ENCODE peak calls at places on chromosomes 2 and 18, in six cellular contexts. X is nucleus accumbens, S is Kasumi-1, I is HAP-1, O is head of caudate nucleus, K is epithelial cell of esophagus. R is an unnamed sample.
A peak's percentile ranks its signal among the peaks of the same experiment; 100 is the strongest.

GRCh38 chr2:2899826-2900225 is 477.8 kb downstream of the EIPR1 start:
- DNase-seq in X (no peak), S (no peak), I (no peak), O (no peak), K (no peak), R (no peak)

GRCh38 chr18:49364821-49365220 is 95.6 kb downstream of the DYM start:
- DNase-seq in X (no peak), S (no peak), I (no peak), O (no peak), K (peak; percentile 35), R (no peak)

GRCh38 chr18:63730788-63731187 is 28.0 kb downstream of the SERPINB11 start:
- DNase-seq in X (no peak), S (no peak), I (no peak), O (no peak), K (peak; percentile 44), R (no peak)

GRCh38 chr2:38765149-38765548 is 12.9 kb upstream of the GEMIN6 start:
- DNase-seq in X (no peak), S (no peak), I (no peak), O (no peak), K (peak; percentile 74), R (peak; percentile 36)

GRCh38 chr2:224838335-224838734 is 122.2 kb upstream of the CCDC195 start:
- DNase-seq in X (no peak), S (no peak), I (no peak), O (no peak), K (no peak), R (no peak)

GRCh38 chr2:8169443-8169842 is 512.4 kb upstream of the ID2 start:
- DNase-seq in X (no peak), S (no peak), I (no peak), O (no peak), K (no peak), R (no peak)

GRCh38 chr2:86790134-86790827 is 432 bp downstream of the CD8A start:
- DNase-seq in X (no peak), S (no peak), I (no peak), O (no peak), K (no peak), R (no peak)

GRCh38 chr2:233816771-233817170 is 37.6 kb downstream of the HJURP start:
- DNase-seq in X (no peak), S (no peak), I (no peak), O (no peak), K (no peak), R (no peak)

GRCh38 chr18:13136689-13137040 is 81.9 kb upstream of the LDLRAD4 start:
- DNase-seq in X (peak; percentile 34), S (no peak), I (no peak), O (no peak), K (no peak), R (peak; percentile 35)

GRCh38 chr2:160570386-160570785 is 76.8 kb upstream of the RBMS1 start:
- DNase-seq in X (no peak), S (peak; percentile 84), I (no peak), O (no peak), K (no peak), R (no peak)

GRCh38 chr2:37721219-37721600 is 49.8 kb upstream of the CDC42EP3 start:
- DNase-seq in X (no peak), S (no peak), I (no peak), O (no peak), K (no peak), R (no peak)

GRCh38 chr2:63819765-63820717 is 21.7 kb upstream of the UGP2 start:
- DNase-seq in X (no peak), S (no peak), I (no peak), O (no peak), K (peak; percentile 45), R (no peak)

GRCh38 chr2:43481927-43482542 is 113.8 kb downstream of the THADA start:
- DNase-seq in X (no peak), S (no peak), I (no peak), O (no peak), K (no peak), R (no peak)

GRCh38 chr2:218270721-218271486 is 585 bp downstream of the PNKD start:
- DNase-seq in X (no peak), S (no peak), I (peak; percentile 3), O (no peak), K (no peak), R (no peak)

GRCh38 chr2:168434164-168434563 is 21.9 kb upstream of the CERS6 start:
- DNase-seq in X (no peak), S (no peak), I (no peak), O (no peak), K (peak; percentile 20), R (peak; percentile 13)

GRCh38 chr18:54702687-54703086 is 111.6 kb downstream of the DYNAP start:
- DNase-seq in X (no peak), S (no peak), I (no peak), O (no peak), K (no peak), R (no peak)

GRCh38 chr2:203802277-203803045 is 65.1 kb upstream of the CTLA4 start:
- DNase-seq in X (no peak), S (no peak), I (no peak), O (no peak), K (no peak), R (peak; percentile 82)

R was measured in Daoy.